ENCODE peak calls at places on chromosomes 12 and 14, in four cellular contexts. Q, L, O and W are unnamed samples.

GRCh38 chr12:122062832-122063690 is 15.5 kb upstream of the MLXIP start:
- DNase-seq in L (peak; percentile 59), Q (peak; percentile 71), O (no peak), W (peak; percentile 51)

GRCh38 chr12:79624378-79624777 is 66.4 kb downstream of the PAWR start:
- DNase-seq in O (no peak), Q (no peak), L (no peak), W (no peak)

GRCh38 chr12:120825337-120825736 is 78.8 kb downstream of the SPPL3 start:
- DNase-seq in Q (peak; percentile 73), O (no peak), L (no peak), W (no peak)

GRCh38 chr12:7374423-7375144 is 69.4 kb downstream of the CD163L1 start:
- DNase-seq in O (peak; percentile 38), L (no peak), Q (peak; percentile 80), W (peak; percentile 56)

GRCh38 chr14:33836203-33836894 is 114.5 kb downstream of the EGLN3 start:
- DNase-seq in Q (no peak), O (no peak), L (peak; percentile 26), W (no peak)

GRCh38 chr14:37087520-37087919 is 84.9 kb downstream of the SLC25A21 start:
- DNase-seq in L (no peak), Q (no peak), O (no peak), W (no peak)

GRCh38 chr12:15497621-15498285 is 175.4 kb downstream of the PTPRO start:
- DNase-seq in Q (no peak), L (no peak), O (no peak), W (no peak)

GRCh38 chr12:12791756-12792346 is 6.4 kb downstream of the APOLD1 start:
- DNase-seq in O (no peak), Q (no peak), L (no peak), W (peak; percentile 23)

GRCh38 chr14:34981743-34982420 is 910 bp upstream of the SRP54 start:
- DNase-seq in Q (no peak), O (no peak), L (no peak), W (no peak)

GRCh38 chr14:79712302-79712950 is 498.9 kb downstream of the DIO2 start:
- DNase-seq in L (no peak), Q (no peak), O (no peak), W (no peak)

GRCh38 chr14:26113930-26114329 is 483.9 kb downstream of the NOVA1 start:
- DNase-seq in O (no peak), Q (no peak), L (no peak), W (no peak)

GRCh38 chr12:106227641-106228319 is 20.0 kb downstream of the CKAP4 start:
- DNase-seq in L (no peak), Q (peak; percentile 47), O (no peak), W (peak; percentile 48)

GRCh38 chr12:49673446-49674317 is 33.5 kb downstream of the FMNL3 start:
- DNase-seq in L (peak; percentile 84), O (no peak), Q (peak; percentile 47), W (no peak)

GRCh38 chr14:105376521-105377440 is 21.6 kb upstream of the TEX22 start:
- DNase-seq in O (no peak), L (peak; percentile 52), Q (no peak), W (no peak)

GRCh38 chr14:105205718-105206208 is 24.7 kb upstream of the NUDT14 start:
- DNase-seq in O (no peak), L (no peak), Q (no peak), W (peak; percentile 63)

GRCh38 chr14:75278422-75279152 is at the start of gene FOS:
- DNase-seq in Q (peak; percentile 89), O (no peak), L (peak; percentile 83), W (peak; percentile 96)

GRCh38 chr12:80187660-80188090 is 88.3 kb downstream of the OTOGL start:
- DNase-seq in Q (no peak), O (no peak), L (no peak), W (no peak)

GRCh38 chr14:96245710-96246534 is 10.1 kb upstream of the BDKRB1 start:
- DNase-seq in Q (no peak), O (no peak), L (no peak), W (no peak)

GRCh38 chr14:68363401-68363800 is 429.5 kb downstream of the ZFP36L1 start:
- DNase-seq in O (no peak), Q (no peak), L (no peak), W (peak; percentile 44)

GRCh38 chr12:12008931-12009611 is 61.7 kb upstream of the BCL2L14 start:
- DNase-seq in O (peak; percentile 78), L (no peak), Q (no peak), W (no peak)

GRCh38 chr14:50344116-50344775 is 32.1 kb downstream of the DMAC2L start:
- DNase-seq in L (no peak), O (no peak), Q (no peak), W (no peak)

GRCh38 chr14:74952697-74953484 is 2.5 kb downstream of the PGF start:
- DNase-seq in L (no peak), O (no peak), Q (no peak), W (no peak)

GRCh38 chr12:78101946-78102635 is 271.4 kb downstream of the NAV3 start:
- DNase-seq in L (no peak), O (no peak), Q (no peak), W (peak; percentile 32)

GRCh38 chr14:40164083-40164482 is 731.9 kb upstream of the FBXO33 start:
- DNase-seq in Q (no peak), L (no peak), O (no peak), W (no peak)

GRCh38 chr12:98644433-98644711 is 216 bp downstream of the IKBIP start:
- DNase-seq in Q (no peak), L (peak; percentile 63), O (no peak), W (no peak)

GRCh38 chr14:102823546-102823945 is 46.3 kb downstream of the TRAF3 start:
- DNase-seq in O (no peak), L (no peak), Q (no peak), W (no peak)

GRCh38 chr12:62983594-62983993 is 48.6 kb upstream of the PPM1H start:
- DNase-seq in L (no peak), Q (peak; percentile 57), O (peak; percentile 2), W (peak; percentile 29)

GRCh38 chr12:26195250-26195640 is at the start of gene SSPN:
- DNase-seq in Q (no peak), L (no peak), O (no peak), W (peak; percentile 33)

GRCh38 chr12:113587720-113588119 is 116.0 kb upstream of the LHX5 start:
- DNase-seq in Q (no peak), L (no peak), O (peak; percentile 97), W (no peak)

GRCh38 chr14:69886843-69887242 is 7.6 kb downstream of the SMOC1 start:
- DNase-seq in O (no peak), Q (no peak), L (no peak), W (no peak)

GRCh38 chr12:51639361-51639760 is 48.3 kb downstream of the SCN8A start:
- DNase-seq in L (no peak), O (no peak), Q (no peak), W (no peak)

GRCh38 chr12:77382096-77382742 is 316.9 kb upstream of the E2F7 start:
- DNase-seq in L (no peak), Q (no peak), O (no peak), W (no peak)

GRCh38 chr14:100747021-100747586 is 20.4 kb downstream of the DLK1 start:
- DNase-seq in Q (peak; percentile 55), L (no peak), O (no peak), W (peak; percentile 73)

GRCh38 chr14:69574954-69575295 is 254 bp upstream of the CCDC177 start:
- DNase-seq in O (no peak), L (no peak), Q (no peak), W (no peak)

GRCh38 chr14:33897878-33898535 is 52.9 kb downstream of the EGLN3 start:
- DNase-seq in O (no peak), L (no peak), Q (no peak), W (no peak)

GRCh38 chr14:90518075-90518940 is 121.5 kb downstream of the CALM1 start:
- DNase-seq in Q (no peak), L (no peak), O (no peak), W (no peak)
- TF ChIP-seq RNF2 in Q (no peak), L (no peak), O (no peak), W (no peak)

DNA sequence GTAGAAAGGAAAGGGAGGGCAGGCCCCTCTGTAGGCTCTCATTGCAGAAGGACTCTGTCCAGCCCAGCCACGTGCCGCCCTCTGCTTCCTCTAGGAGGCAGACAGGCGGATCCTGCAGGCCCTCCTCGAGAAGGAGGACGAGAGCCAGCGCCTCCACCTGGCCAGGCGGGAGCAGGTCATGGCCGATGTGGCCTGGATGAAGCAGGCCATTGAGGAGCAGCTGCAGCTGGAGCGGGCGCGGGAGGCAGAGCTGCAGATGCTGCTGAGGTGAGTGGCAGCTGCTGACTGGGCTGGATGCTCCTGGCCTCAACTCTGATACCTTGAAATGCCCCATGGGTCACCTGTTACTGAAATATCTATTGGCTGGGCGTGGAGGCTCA is 10.9 kb downstream of the TCHP start:
- DNase-seq in L (peak; percentile 76), Q (peak; percentile 55), O (peak; percentile 60), W (peak; percentile 83)
- TF ChIP-seq RNF2 in L (no peak), Q (no peak), O (no peak), W (no peak)

DNA sequence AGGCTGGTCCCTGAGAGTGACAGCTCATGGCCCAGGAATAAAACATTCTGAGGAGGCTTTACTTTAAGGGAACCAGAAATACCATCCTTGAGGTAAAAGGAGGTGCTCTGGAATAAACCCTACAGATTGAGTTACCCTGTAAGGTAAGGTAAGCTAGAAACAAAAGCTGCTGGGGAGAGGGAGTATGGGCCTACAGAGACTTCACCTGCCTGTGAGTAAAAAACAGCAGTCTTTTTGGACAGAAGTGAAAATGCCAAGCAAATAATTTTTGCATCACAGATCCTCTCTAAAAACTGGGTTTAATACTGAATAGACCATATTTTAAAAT is 41.2 kb downstream of the CORO1C start:
- DNase-seq in Q (no peak), L (no peak), O (no peak), W (no peak)
- TF ChIP-seq RNF2 in Q (no peak), L (no peak), O (no peak), W (no peak)

GRCh38 chr12:108091351-108091750 is 37.7 kb upstream of the WSCD2 start:
- DNase-seq in Q (no peak), L (no peak), O (no peak), W (no peak)

GRCh38 chr12:108090932-108091331 is 38.2 kb upstream of the WSCD2 start:
- DNase-seq in L (no peak), Q (no peak), O (no peak), W (no peak)

GRCh38 chr12:108087900-108088299 is 41.2 kb upstream of the WSCD2 start:
- DNase-seq in L (no peak), Q (no peak), O (no peak), W (no peak)

GRCh38 chr12:108094250-108094649 is 34.8 kb upstream of the WSCD2 start:
- DNase-seq in L (no peak), O (no peak), Q (no peak), W (no peak)

GRCh38 chr12:108090107-108090899 is 38.8 kb upstream of the WSCD2 start:
- DNase-seq in L (no peak), Q (no peak), O (no peak), W (no peak)
- TF ChIP-seq RNF2 in L (no peak), Q (no peak), O (no peak), W (no peak)